ENCODE peak calls at places on chromosomes 16 and 17, in nine cellular contexts. Y, O, R, P, E, Q, A, W and J are unnamed samples.

GRCh38 chr17:21194688-21195087 is 19.3 kb downstream of the TMEM11 start:
- DNase-seq in Y (no peak), R (no peak), A (no peak), O (no peak), W (no peak), Q (no peak), E (no peak), P (no peak), J (peak)

GRCh38 chr16:24509536-24509935 is 29.8 kb upstream of the RBBP6 start:
- DNase-seq in P (no peak), R (no peak), A (no peak), Q (no peak), W (no peak), O (peak), Y (no peak), E (no peak), J (no peak)

GRCh38 chr17:42337442-42337841 is 49.1 kb downstream of the STAT5A start:
- DNase-seq in Y (peak), W (peak), E (peak), P (no peak), A (no peak), R (no peak), Q (peak), O (no peak), J (no peak)

GRCh38 chr17:79667121-79667715 is 56.4 kb upstream of the RBFOX3 start:
- DNase-seq in O (no peak), Y (no peak), P (no peak), A (no peak), W (no peak), E (no peak), Q (no peak), R (no peak), J (no peak)

GRCh38 chr17:15194859-15195277 is 70.3 kb downstream of the PMP22 start:
- DNase-seq in A (no peak), P (no peak), Q (no peak), E (no peak), O (peak), W (no peak), Y (no peak), R (no peak), J (no peak)

GRCh38 chr16:89022051-89022836 is 45.2 kb upstream of the CBFA2T3 start:
- DNase-seq in O (no peak), Y (no peak), P (no peak), E (no peak), A (no peak), Q (no peak), W (no peak), R (no peak), J (no peak)

GRCh38 chr17:47275245-47275984 is 21.8 kb downstream of the ITGB3 start:
- DNase-seq in O (peak), W (peak), R (peak), P (peak), Q (no peak), Y (no peak), E (no peak), A (no peak), J (peak)

GRCh38 chr17:80747469-80747868 is 202.8 kb downstream of the RPTOR start:
- DNase-seq in W (no peak), Q (no peak), P (no peak), O (no peak), A (no peak), Y (no peak), R (no peak), E (no peak), J (no peak)

GRCh38 chr16:11550651-11551498 is 35.8 kb downstream of the LITAF start:
- DNase-seq in O (no peak), E (no peak), Y (no peak), R (no peak), P (no peak), Q (no peak), W (no peak), A (no peak), J (peak)